ENCODE peak calls at places on chromosomes 11 and 22, in six cellular contexts. W is stimulated activated CD4-positive, alpha-beta T cell treated with anti-CD3 and anti-CD28 coated beads, Interleukin-12 subunit alpha, Interleukin-12 subunit beta, amount 100 ng/mL, for 48 hours; Y is activated naive CD4-positive, alpha-beta T cell; Z is non-pigmented ciliary epithelial cell; M is epithelial cell of esophagus; P is dermis blood vessel endothelial cell. O is an unnamed sample.

GRCh38 chr11:67400942-67401494 is 640 bp downstream of the PPP1CA start:
- DNase-seq in W (no peak), Y (no peak), Z (no peak), M (no peak), P (peak; percentile 25), O (no peak)

GRCh38 chr11:36295926-36296325 is at the start of gene PRR5L:
- DNase-seq in W (no peak), Y (no peak), Z (no peak), M (no peak), P (no peak), O (no peak)

GRCh38 chr11:94504689-94505293 is 7.5 kb upstream of the C11orf97 start:
- DNase-seq in W (no peak), Y (no peak), Z (peak; percentile 41), M (peak; percentile 70), P (peak; percentile 81), O (no peak)

GRCh38 chr11:111069076-111069475 is 176.4 kb upstream of the POU2AF2 start:
- DNase-seq in W (no peak), Y (no peak), Z (no peak), M (peak; percentile 34), P (peak; percentile 6), O (no peak)

GRCh38 chr11:3103076-3103475 is 45.9 kb upstream of the CARS1 start:
- DNase-seq in W (no peak), Y (no peak), Z (no peak), M (no peak), P (no peak), O (no peak)

GRCh38 chr11:118224512-118225180 is at the start of gene JAML:
- DNase-seq in W (peak; percentile 40), Y (peak; percentile 46), Z (no peak), M (no peak), P (no peak), O (no peak)

GRCh38 chr22:38298312-38299000 is 18.8 kb downstream of the CSNK1E start:
- DNase-seq in W (peak; percentile 37), Y (peak; percentile 36), Z (peak; percentile 99), M (peak; percentile 100), P (peak; percentile 47), O (peak; percentile 96)

GRCh38 chr11:47359586-47359985 is 7.1 kb upstream of the MYBPC3 start:
- DNase-seq in W (no peak), Y (no peak), Z (no peak), M (peak; percentile 15), P (peak; percentile 10), O (no peak)

GRCh38 chr11:132590986-132591385 is 941.3 kb downstream of the OPCML start:
- DNase-seq in W (no peak), Y (no peak), Z (no peak), M (no peak), P (no peak), O (no peak)

GRCh38 chr11:126424471-126425039 is 69.1 kb downstream of the ST3GAL4 start:
- DNase-seq in W (no peak), Y (no peak), Z (no peak), M (no peak), P (no peak), O (no peak)

GRCh38 chr11:115226556-115226955 is 277.7 kb downstream of the CADM1 start:
- DNase-seq in W (no peak), Y (no peak), Z (peak; percentile 78), M (peak; percentile 66), P (no peak), O (no peak)

GRCh38 chr11:7246179-7246578 is 5.5 kb upstream of the SYT9 start:
- DNase-seq in W (no peak), Y (no peak), Z (peak; percentile 3), M (peak; percentile 70), P (no peak), O (peak; percentile 14)

GRCh38 chr11:94142308-94143277 is 14.0 kb downstream of the PANX1 start:
- DNase-seq in W (no peak), Y (no peak), Z (no peak), M (no peak), P (peak; percentile 50), O (no peak)

GRCh38 chr22:31844941-31845340 is 91.1 kb downstream of the DEPDC5 start:
- DNase-seq in W (no peak), Y (no peak), Z (no peak), M (no peak), P (no peak), O (no peak)

O was measured in epithelial cell of prostate.